ENCODE peak calls at places on chromosomes 1 and 21, in ten cellular contexts. One of them, this sample, is unnamed.

GRCh38 chr21:41611966-41612606 is 104.1 kb upstream of the TMPRSS2 start:
- DNase-seq in fibroblast of gingiva: no peak
- DNase-seq in Ammon's horn: no peak
- DNase-seq in NCI-H2107: peak; percentile 56
- DNase-seq in NCI-H526 treated with DMSO at 0.1 percent for 48 hours: peak; percentile 51
- DNase-seq in GM23338: peak; percentile 73
- DNase-seq in colonic mucosa: peak; percentile 78
- DNase-seq in NCI-H1105: peak; percentile 26
- DNase-seq in neural crest cell: no peak
- DNase-seq in activated CD8-positive, alpha-beta memory T cell treated with anti-CD3 and anti-CD28 coated beads, Interleukin-2, amount 10 ng/mL, durations not matched to agents 7 days and 5 days: no peak
- DNase-seq in this sample: peak; percentile 64

GRCh38 chr1:97898948-97899347 is 21.9 kb downstream of the DPYD start:
- DNase-seq in fibroblast of gingiva: no peak
- DNase-seq in Ammon's horn: no peak
- DNase-seq in NCI-H2107: no peak
- DNase-seq in NCI-H526 treated with DMSO at 0.1 percent for 48 hours: no peak
- DNase-seq in GM23338: no peak
- DNase-seq in colonic mucosa: no peak
- DNase-seq in NCI-H1105: no peak
- DNase-seq in neural crest cell: no peak
- DNase-seq in activated CD8-positive, alpha-beta memory T cell treated with anti-CD3 and anti-CD28 coated beads, Interleukin-2, amount 10 ng/mL, durations not matched to agents 7 days and 5 days: no peak
- DNase-seq in this sample: no peak

GRCh38 chr1:75855010-75855409 is 58.3 kb downstream of the MSH4 start:
- DNase-seq in fibroblast of gingiva: peak; percentile 25
- DNase-seq in Ammon's horn: no peak
- DNase-seq in NCI-H2107: no peak
- DNase-seq in NCI-H526 treated with DMSO at 0.1 percent for 48 hours: no peak
- DNase-seq in GM23338: no peak
- DNase-seq in colonic mucosa: no peak
- DNase-seq in NCI-H1105: no peak
- DNase-seq in neural crest cell: no peak
- DNase-seq in activated CD8-positive, alpha-beta memory T cell treated with anti-CD3 and anti-CD28 coated beads, Interleukin-2, amount 10 ng/mL, durations not matched to agents 7 days and 5 days: no peak
- DNase-seq in this sample: no peak

GRCh38 chr21:45412909-45413581 is 8.1 kb downstream of the COL18A1 start:
- DNase-seq in fibroblast of gingiva: no peak
- DNase-seq in Ammon's horn: no peak
- DNase-seq in NCI-H2107: no peak
- DNase-seq in NCI-H526 treated with DMSO at 0.1 percent for 48 hours: no peak
- DNase-seq in GM23338: no peak
- DNase-seq in colonic mucosa: no peak
- DNase-seq in NCI-H1105: no peak
- DNase-seq in neural crest cell: no peak
- DNase-seq in activated CD8-positive, alpha-beta memory T cell treated with anti-CD3 and anti-CD28 coated beads, Interleukin-2, amount 10 ng/mL, durations not matched to agents 7 days and 5 days: no peak
- DNase-seq in this sample: peak; percentile 61

GRCh38 chr1:149848340-149848771 is 51.0 kb upstream of the BOLA1 start:
- DNase-seq in fibroblast of gingiva: no peak
- DNase-seq in Ammon's horn: peak; percentile 1
- DNase-seq in NCI-H2107: no peak
- DNase-seq in NCI-H526 treated with DMSO at 0.1 percent for 48 hours: no peak
- DNase-seq in GM23338: peak; percentile 3
- DNase-seq in colonic mucosa: peak; percentile 39
- DNase-seq in NCI-H1105: no peak
- DNase-seq in neural crest cell: peak; percentile 0
- DNase-seq in activated CD8-positive, alpha-beta memory T cell treated with anti-CD3 and anti-CD28 coated beads, Interleukin-2, amount 10 ng/mL, durations not matched to agents 7 days and 5 days: peak; percentile 39
- DNase-seq in this sample: no peak

GRCh38 chr1:114352797-114353196 is 158.2 kb downstream of the TRIM33 start:
- DNase-seq in fibroblast of gingiva: no peak
- DNase-seq in Ammon's horn: peak; percentile 68
- DNase-seq in NCI-H2107: peak; percentile 8
- DNase-seq in NCI-H526 treated with DMSO at 0.1 percent for 48 hours: no peak
- DNase-seq in GM23338: peak; percentile 12
- DNase-seq in colonic mucosa: no peak
- DNase-seq in NCI-H1105: no peak
- DNase-seq in neural crest cell: no peak
- DNase-seq in activated CD8-positive, alpha-beta memory T cell treated with anti-CD3 and anti-CD28 coated beads, Interleukin-2, amount 10 ng/mL, durations not matched to agents 7 days and 5 days: no peak
- DNase-seq in this sample: no peak

GRCh38 chr1:17994046-17994445 is 113.6 kb upstream of the IGSF21 start:
- DNase-seq in fibroblast of gingiva: no peak
- DNase-seq in Ammon's horn: no peak
- DNase-seq in NCI-H2107: no peak
- DNase-seq in NCI-H526 treated with DMSO at 0.1 percent for 48 hours: no peak
- DNase-seq in GM23338: no peak
- DNase-seq in colonic mucosa: peak; percentile 20
- DNase-seq in NCI-H1105: no peak
- DNase-seq in neural crest cell: no peak
- DNase-seq in activated CD8-positive, alpha-beta memory T cell treated with anti-CD3 and anti-CD28 coated beads, Interleukin-2, amount 10 ng/mL, durations not matched to agents 7 days and 5 days: no peak
- DNase-seq in this sample: no peak

GRCh38 chr1:215569987-215570824 is 3.1 kb downstream of the KCTD3 start:
- DNase-seq in fibroblast of gingiva: no peak
- DNase-seq in Ammon's horn: no peak
- DNase-seq in NCI-H2107: no peak
- DNase-seq in NCI-H526 treated with DMSO at 0.1 percent for 48 hours: peak; percentile 34
- DNase-seq in GM23338: no peak
- DNase-seq in colonic mucosa: no peak
- DNase-seq in NCI-H1105: no peak
- DNase-seq in neural crest cell: no peak
- DNase-seq in activated CD8-positive, alpha-beta memory T cell treated with anti-CD3 and anti-CD28 coated beads, Interleukin-2, amount 10 ng/mL, durations not matched to agents 7 days and 5 days: no peak
- DNase-seq in this sample: no peak

GRCh38 chr1:211534545-211535291 is 42.8 kb upstream of the RD3 start:
- DNase-seq in fibroblast of gingiva: no peak
- DNase-seq in Ammon's horn: no peak
- DNase-seq in NCI-H2107: no peak
- DNase-seq in NCI-H526 treated with DMSO at 0.1 percent for 48 hours: no peak
- DNase-seq in GM23338: no peak
- DNase-seq in colonic mucosa: no peak
- DNase-seq in NCI-H1105: no peak
- DNase-seq in neural crest cell: no peak
- DNase-seq in activated CD8-positive, alpha-beta memory T cell treated with anti-CD3 and anti-CD28 coated beads, Interleukin-2, amount 10 ng/mL, durations not matched to agents 7 days and 5 days: no peak
- DNase-seq in this sample: no peak

GRCh38 chr1:114097109-114097508 is 56.6 kb downstream of the SYT6 start:
- DNase-seq in fibroblast of gingiva: no peak
- DNase-seq in Ammon's horn: no peak
- DNase-seq in NCI-H2107: no peak
- DNase-seq in NCI-H526 treated with DMSO at 0.1 percent for 48 hours: no peak
- DNase-seq in GM23338: no peak
- DNase-seq in colonic mucosa: no peak
- DNase-seq in NCI-H1105: no peak
- DNase-seq in neural crest cell: no peak
- DNase-seq in activated CD8-positive, alpha-beta memory T cell treated with anti-CD3 and anti-CD28 coated beads, Interleukin-2, amount 10 ng/mL, durations not matched to agents 7 days and 5 days: no peak
- DNase-seq in this sample: no peak

GRCh38 chr1:51734899-51735745 is 118.2 kb downstream of the OSBPL9 start:
- DNase-seq in fibroblast of gingiva: peak; percentile 4
- DNase-seq in Ammon's horn: no peak
- DNase-seq in NCI-H2107: no peak
- DNase-seq in NCI-H526 treated with DMSO at 0.1 percent for 48 hours: no peak
- DNase-seq in GM23338: no peak
- DNase-seq in colonic mucosa: no peak
- DNase-seq in NCI-H1105: no peak
- DNase-seq in neural crest cell: no peak
- DNase-seq in activated CD8-positive, alpha-beta memory T cell treated with anti-CD3 and anti-CD28 coated beads, Interleukin-2, amount 10 ng/mL, durations not matched to agents 7 days and 5 days: no peak
- DNase-seq in this sample: no peak

GRCh38 chr1:21217812-21218596 is 41.3 kb upstream of the EIF4G3 start:
- DNase-seq in fibroblast of gingiva: no peak
- DNase-seq in Ammon's horn: peak; percentile 31
- DNase-seq in NCI-H2107: no peak
- DNase-seq in NCI-H526 treated with DMSO at 0.1 percent for 48 hours: no peak
- DNase-seq in GM23338: peak; percentile 91
- DNase-seq in colonic mucosa: peak; percentile 50
- DNase-seq in NCI-H1105: no peak
- DNase-seq in neural crest cell: peak; percentile 62
- DNase-seq in activated CD8-positive, alpha-beta memory T cell treated with anti-CD3 and anti-CD28 coated beads, Interleukin-2, amount 10 ng/mL, durations not matched to agents 7 days and 5 days: peak; percentile 68
- DNase-seq in this sample: no peak

GRCh38 chr21:27423906-27424595 is 457.2 kb upstream of the ADAMTS5 start:
- DNase-seq in fibroblast of gingiva: peak; percentile 19
- DNase-seq in Ammon's horn: no peak
- DNase-seq in NCI-H2107: no peak
- DNase-seq in NCI-H526 treated with DMSO at 0.1 percent for 48 hours: no peak
- DNase-seq in GM23338: peak; percentile 65
- DNase-seq in colonic mucosa: no peak
- DNase-seq in NCI-H1105: no peak
- DNase-seq in neural crest cell: no peak
- DNase-seq in activated CD8-positive, alpha-beta memory T cell treated with anti-CD3 and anti-CD28 coated beads, Interleukin-2, amount 10 ng/mL, durations not matched to agents 7 days and 5 days: no peak
- DNase-seq in this sample: no peak

This sample was measured in ascending aorta.